ENCODE peak calls at places on chromosomes 4 and X, in four cellular contexts. W is ascending aorta, N is A549, V is NT2/D1. A is an unnamed sample.

GRCh38 chr4:100497729-100498250 is 20.0 kb downstream of the EMCN start:
- DNase-seq in V (no peak), W (no peak), N (no peak), A (no peak)

GRCh38 chr4:61984260-61984909 is 784.3 kb downstream of the ADGRL3 start:
- DNase-seq in N (no peak), V (no peak), W (no peak), A (no peak)

GRCh38 chrX:143663755-143664154 is 27.9 kb upstream of the SLITRK4 start:
- DNase-seq in N (no peak), V (no peak), W (no peak), A (no peak)

GRCh38 chr4:123409301-123409700 is 12.7 kb downstream of the SPRY1 start:
- DNase-seq in W (no peak), V (no peak), N (no peak), A (no peak)

GRCh38 chr4:40309250-40309774 is 25.8 kb upstream of the CHRNA9 start:
- DNase-seq in V (peak), W (peak), N (peak), A (peak)

GRCh38 chr4:23022032-23022431 is 329.3 kb downstream of the GBA3 start:
- DNase-seq in V (no peak), W (no peak), N (peak), A (peak)

GRCh38 chrX:77901506-77901905 is 2.2 kb downstream of the COX7B start:
- DNase-seq in N (no peak), W (no peak), V (no peak), A (no peak)

GRCh38 chr4:142467086-142467485 is 379.0 kb downstream of the INPP4B start:
- DNase-seq in W (no peak), N (no peak), V (no peak), A (no peak)

GRCh38 chrX:72121381-72121780 is 10.3 kb downstream of the RTL5 start:
- DNase-seq in N (no peak), V (no peak), W (no peak), A (peak)

GRCh38 chr4:90537491-90537890 is 410.3 kb downstream of the CCSER1 start:
- DNase-seq in V (no peak), N (no peak), W (no peak), A (no peak)
- H3K4me3 ChIP-seq in V (no peak), N (no peak), W (no peak), A (no peak)

DNA sequence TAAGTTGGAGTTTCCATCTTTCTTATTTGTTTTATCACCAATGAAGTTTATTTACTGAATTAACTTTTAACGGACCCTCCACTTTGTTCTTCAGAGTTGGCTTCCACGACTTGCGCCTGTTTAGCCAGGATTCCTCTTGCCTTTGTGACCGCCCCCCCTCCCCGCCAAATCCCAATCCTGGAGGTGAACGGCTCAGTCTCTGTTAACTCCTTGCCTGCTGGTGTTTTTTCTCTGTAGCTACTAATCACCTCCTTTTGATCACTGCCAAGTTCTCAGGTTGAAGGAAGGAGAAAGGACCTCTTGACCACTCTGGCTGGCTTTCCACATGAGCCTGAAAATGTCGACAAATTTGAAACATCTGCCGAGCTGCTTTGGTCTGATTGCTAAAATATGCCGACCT is 46.8 kb upstream of the BCOR start:
- DNase-seq in W (no peak), N (no peak), V (no peak), A (no peak)
- H3K4me3 ChIP-seq in W (no peak), N (no peak), V (peak), A (no peak)

GRCh38 chr4:163331629-163332360 is 601 bp downstream of the NPY1R start:
- DNase-seq in N (no peak), W (peak), V (no peak), A (peak)
- H3K4me3 ChIP-seq in N (peak), W (peak), V (peak), A (peak)

DNA sequence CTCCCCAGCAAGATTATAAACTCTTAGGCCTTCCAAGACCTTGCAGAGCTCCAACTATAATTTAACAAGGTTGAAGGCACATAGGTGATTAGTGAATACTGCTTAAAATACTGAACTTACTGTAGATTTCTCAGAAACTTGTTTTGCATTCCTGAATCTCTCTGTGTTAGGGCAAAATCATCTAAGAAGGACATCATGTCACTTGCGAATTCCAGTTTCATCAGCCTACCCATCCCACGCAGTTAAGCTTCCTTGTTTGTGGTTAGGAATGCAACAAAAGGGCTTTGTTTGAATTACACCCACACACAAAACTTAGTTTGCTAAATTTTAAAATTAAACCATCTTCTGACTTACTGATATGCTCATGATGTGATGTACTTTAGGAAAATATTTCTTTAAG is 174.0 kb downstream of the SOWAHB start:
- DNase-seq in N (peak), V (no peak), W (no peak), A (peak)
- H3K4me3 ChIP-seq in N (no peak), V (no peak), W (no peak), A (no peak)

DNA sequence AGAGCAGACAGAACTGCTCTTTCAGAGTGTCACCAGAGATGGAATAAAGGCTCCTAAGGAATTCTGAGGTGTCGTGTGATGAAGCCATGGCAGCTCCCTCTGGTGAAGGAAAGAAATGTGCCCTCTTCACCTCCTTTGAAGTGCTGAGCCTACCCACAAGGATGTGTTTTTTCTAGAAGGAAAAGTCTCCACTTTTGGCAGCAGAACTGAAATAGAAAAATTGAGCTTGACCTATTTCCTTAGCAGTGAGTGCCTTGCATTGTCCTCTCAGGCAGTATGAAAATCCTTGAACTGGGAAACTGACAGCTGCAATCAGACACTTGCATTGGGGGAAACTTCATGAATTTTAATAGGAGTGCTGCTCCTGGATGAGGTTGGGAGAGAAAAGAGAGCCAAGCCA is 95.2 kb downstream of the DCLK2 start:
- DNase-seq in V (no peak), W (no peak), N (no peak), A (no peak)
- H3K4me3 ChIP-seq in V (no peak), W (no peak), N (no peak), A (no peak)

GRCh38 chr4:38530486-38530885 is 133.5 kb upstream of the KLF3 start:
- DNase-seq in V (no peak), N (no peak), W (no peak), A (no peak)
- H3K4me3 ChIP-seq in V (no peak), N (no peak), W (no peak), A (no peak)

GRCh38 chr4:110196871-110197420 is 1.5 kb downstream of the ELOVL6 start:
- DNase-seq in V (no peak), W (peak), N (peak), A (peak)

GRCh38 chr4:110197421-110198398 is 705 bp downstream of the ELOVL6 start:
- DNase-seq in W (peak), V (no peak), N (peak), A (peak)

GRCh38 chr4:110196206-110196870 is 2.1 kb downstream of the ELOVL6 start:
- DNase-seq in W (peak), N (peak), V (no peak), A (peak)

GRCh38 chr4:110195561-110196205 is 2.7 kb downstream of the ELOVL6 start:
- DNase-seq in N (no peak), W (no peak), V (no peak), A (peak)

DNA sequence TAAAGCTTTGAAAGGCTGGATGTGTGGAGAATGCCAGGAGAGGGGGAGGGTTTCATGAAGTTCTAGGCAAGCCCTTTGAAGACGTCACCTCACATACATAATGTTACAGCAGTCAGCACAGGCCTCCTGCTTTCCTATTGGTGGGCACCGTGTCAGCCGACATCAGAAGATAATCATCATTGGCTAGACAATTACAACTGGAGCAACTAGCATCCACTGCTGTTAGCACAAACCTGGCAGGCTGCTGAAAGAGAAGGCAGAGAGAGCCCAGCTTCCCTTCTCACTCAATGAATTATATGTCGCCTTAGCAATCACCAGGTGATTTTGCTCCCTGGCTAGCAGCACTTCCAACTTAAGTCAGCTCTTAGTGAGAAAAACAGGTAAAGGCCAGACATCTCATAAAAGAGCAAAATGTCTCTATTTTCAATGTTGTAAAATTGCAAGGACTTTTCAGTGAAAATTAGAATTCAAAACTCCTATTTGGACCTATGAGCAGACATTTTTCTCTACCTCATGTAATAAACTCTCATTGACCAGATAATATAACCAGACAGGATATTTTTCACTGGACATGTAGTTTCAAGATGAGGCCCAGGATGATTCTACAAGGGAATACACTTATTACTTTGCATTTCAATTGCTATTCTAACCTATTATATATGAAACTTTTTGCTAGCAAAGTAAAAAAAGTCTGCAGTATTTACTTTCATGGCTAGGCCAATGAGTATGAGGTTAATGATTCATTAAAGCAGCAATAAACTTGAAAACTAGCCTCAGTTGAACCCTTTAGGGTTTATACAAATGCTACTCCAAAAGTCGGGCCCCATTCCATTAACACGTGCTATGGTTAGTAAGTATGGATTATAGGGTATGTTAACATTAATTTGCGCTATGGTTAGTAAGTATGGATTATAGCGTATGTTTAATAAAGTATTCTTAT is 4.3 kb downstream of the ELOVL6 start:
- DNase-seq in N (peak), V (no peak), W (peak), A (peak)
- H3K4me3 ChIP-seq in N (no peak), V (no peak), W (no peak), A (no peak)

GRCh38 chrX:1591102-1591862 is at the start of gene AKAP17A:
- DNase-seq in N (peak), V (peak), W (peak), A (peak)
- H3K4me3 ChIP-seq in N (peak), V (peak), W (peak), A (peak)

GRCh38 chrX:109535578-109535977 is 1.1 kb upstream of the NXT2 start:
- DNase-seq in V (no peak), N (no peak), W (no peak), A (no peak)
- H3K4me3 ChIP-seq in V (no peak), N (no peak), W (no peak), A (no peak)